ENCODE peak calls at places on chromosome 1, in eight cellular contexts. S is fibroblast of lung, V is mesendoderm, A is astrocyte, B is SK-N-SH, I is mesenchymal stem cell, C is DND-41, Y is MM.1S. E is an unnamed sample.

GRCh38 chr1:210123924-210124589 is 108.5 kb upstream of the SERTAD4 start:
- DNase-seq in S (peak; percentile 23), Y (no peak), V (no peak), A (peak; percentile 74), I (peak; percentile 34), C (no peak), B (no peak), E (peak; percentile 85)

GRCh38 chr1:14786104-14786675 is 187.7 kb downstream of the KAZN start:
- DNase-seq in I (no peak), Y (no peak), A (no peak), C (no peak), B (no peak), V (no peak), S (no peak), E (no peak)

GRCh38 chr1:165303415-165303814 is 53.1 kb downstream of the LMX1A start:
- DNase-seq in I (no peak), B (no peak), V (peak; percentile 31), S (no peak), C (no peak), Y (no peak), A (no peak), E (no peak)

GRCh38 chr1:12127206-12127810 is 39.5 kb upstream of the TNFRSF1B start:
- DNase-seq in V (no peak), B (no peak), S (no peak), A (no peak), Y (no peak), I (no peak), C (no peak), E (no peak)

GRCh38 chr1:210233495-210234253 is 1.1 kb downstream of the SERTAD4 start:
- DNase-seq in A (peak; percentile 74), S (peak; percentile 35), B (peak; percentile 80), I (peak; percentile 73), V (peak; percentile 75), Y (peak; percentile 79), C (no peak), E (peak; percentile 76)

GRCh38 chr1:46211051-46211450 is 7.9 kb downstream of the LURAP1 start:
- DNase-seq in A (no peak), I (peak; percentile 18), B (no peak), V (peak; percentile 56), S (no peak), Y (no peak), C (no peak), E (no peak)

GRCh38 chr1:106232128-106232527 is 824.3 kb upstream of the PRMT6 start:
- DNase-seq in I (no peak), Y (no peak), C (no peak), A (no peak), V (no peak), S (no peak), B (no peak), E (no peak)

GRCh38 chr1:2177541-2177940 is 17.0 kb downstream of the FAAP20 start:
- DNase-seq in A (no peak), I (no peak), S (no peak), B (no peak), C (no peak), Y (no peak), V (no peak), E (no peak)

GRCh38 chr1:208536176-208536575 is 292.0 kb upstream of the PLXNA2 start:
- DNase-seq in C (no peak), S (no peak), V (peak; percentile 91), I (peak; percentile 24), B (no peak), Y (no peak), A (peak; percentile 1), E (no peak)

GRCh38 chr1:226185153-226186036 is 1.1 kb downstream of the ACBD3 start:
- DNase-seq in A (peak; percentile 30), B (no peak), Y (no peak), I (peak; percentile 54), C (no peak), V (no peak), S (peak; percentile 22), E (peak; percentile 75)

GRCh38 chr1:230866171-230866811 is 2.0 kb downstream of the C1orf198 start:
- DNase-seq in B (no peak), Y (no peak), I (peak; percentile 47), S (no peak), A (peak; percentile 67), V (no peak), C (no peak), E (peak; percentile 78)
- H3K9ac ChIP-seq in B (peak overlapping the region; percentile 81), Y (no peak overlapping the region), I (peak overlapping the region; percentile 92), S (peak overlapping the region; percentile 87), A (peak overlapping the region; percentile 93), V (no peak overlapping the region), C (no peak overlapping the region), E (peak overlapping the region; percentile 78)

GRCh38 chr1:17746920-17747319 is 8.2 kb upstream of the ACTL8 start:
- DNase-seq in A (no peak), V (no peak), I (no peak), Y (no peak), C (no peak), S (no peak), B (no peak), E (no peak)

GRCh38 chr1:17757426-17757825 is 2.3 kb downstream of the ACTL8 start:
- DNase-seq in A (no peak), B (no peak), V (no peak), Y (no peak), S (no peak), C (no peak), I (no peak), E (no peak)

GRCh38 chr1:17755120-17755519 is at the start of gene ACTL8:
- DNase-seq in Y (no peak), B (no peak), I (no peak), C (peak; percentile 20), A (no peak), S (no peak), V (no peak), E (no peak)

GRCh38 chr1:17752356-17752755 is 2.8 kb upstream of the ACTL8 start:
- DNase-seq in V (no peak), B (no peak), A (no peak), Y (no peak), S (no peak), C (no peak), I (no peak), E (no peak)
- H3K9ac ChIP-seq in V (no peak overlapping the region), B (no peak overlapping the region), A (no peak overlapping the region), Y (no peak overlapping the region), S (no peak overlapping the region), C (no peak overlapping the region), I (no peak overlapping the region), E (no peak overlapping the region)

GRCh38 chr1:154951901-154952657 is 3.8 kb downstream of the PBXIP1 start:
- DNase-seq in A (no peak), Y (peak; percentile 93), I (no peak), S (no peak), C (no peak), V (no peak), B (peak; percentile 49), E (no peak)

GRCh38 chr1:154955039-154955717 is 721 bp downstream of the PBXIP1 start:
- DNase-seq in S (peak; percentile 68), I (peak; percentile 93), C (peak; percentile 89), A (peak; percentile 76), Y (peak; percentile 100), B (peak; percentile 81), V (peak; percentile 95), E (peak; percentile 83)

GRCh38 chr1:154952664-154953063 is 3.2 kb downstream of the PBXIP1 start:
- DNase-seq in V (no peak), Y (peak; percentile 44), A (no peak), I (no peak), S (no peak), C (no peak), B (no peak), E (no peak)

GRCh38 chr1:154954541-154954940 is 1.4 kb downstream of the PBXIP1 start:
- DNase-seq in S (no peak), Y (no peak), I (no peak), C (no peak), V (no peak), B (no peak), A (no peak), E (no peak)

DNA sequence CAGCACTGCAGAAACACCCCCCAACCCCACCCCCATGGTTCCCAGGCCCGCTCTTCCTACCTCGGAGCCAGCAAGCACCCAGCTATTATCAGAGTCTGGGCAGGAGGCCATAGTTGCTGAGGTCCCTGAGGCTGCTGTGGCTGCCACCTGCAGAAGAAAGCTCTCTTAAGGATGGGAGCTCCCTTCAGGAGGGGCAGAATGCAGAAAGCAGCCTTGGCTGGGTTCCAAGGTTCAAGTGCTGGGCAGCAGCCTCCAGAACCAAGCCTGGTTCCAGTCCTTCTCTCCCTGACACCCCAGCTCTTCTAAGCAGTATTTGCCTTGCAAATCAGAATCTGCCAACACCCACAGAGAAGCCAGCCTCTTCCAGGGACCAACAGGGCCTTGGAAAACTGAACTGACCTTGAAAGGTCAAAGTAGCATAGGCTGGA is 2.3 kb downstream of the PBXIP1 start:
- DNase-seq in B (no peak), A (no peak), I (no peak), V (no peak), C (no peak), S (no peak), Y (peak; percentile 67), E (no peak)
- H3K9ac ChIP-seq in B (no peak overlapping the region), A (no peak overlapping the region), I (no peak overlapping the region), V (no peak overlapping the region), C (no peak overlapping the region), S (no peak overlapping the region), Y (peak overlapping the region; percentile 92), E (no peak overlapping the region)

GRCh38 chr1:183038913-183039312 is 15.7 kb downstream of the LAMC1 start:
- DNase-seq in S (no peak), V (no peak), I (no peak), C (no peak), B (no peak), Y (no peak), A (no peak), E (no peak)

GRCh38 chr1:183039330-183039729 is 16.1 kb downstream of the LAMC1 start:
- DNase-seq in A (no peak), V (no peak), C (no peak), I (no peak), B (peak; percentile 42), S (no peak), Y (no peak), E (no peak)

GRCh38 chr1:183039985-183040447 is 16.8 kb downstream of the LAMC1 start:
- DNase-seq in I (peak; percentile 85), V (no peak), B (no peak), C (no peak), A (peak; percentile 95), S (peak; percentile 81), Y (no peak), E (peak; percentile 86)

GRCh38 chr1:183038333-183038876 is 15.2 kb downstream of the LAMC1 start:
- DNase-seq in Y (no peak), S (no peak), C (no peak), A (no peak), B (no peak), V (no peak), I (no peak), E (no peak)

GRCh38 chr1:183040600-183040999 is 17.4 kb downstream of the LAMC1 start:
- DNase-seq in I (peak; percentile 75), V (no peak), C (no peak), A (no peak), B (peak; percentile 29), S (no peak), Y (no peak), E (peak; percentile 49)
- H3K9ac ChIP-seq in I (peak overlapping the region; percentile 68), V (no peak overlapping the region), C (no peak overlapping the region), A (peak overlapping the region; percentile 77), B (peak overlapping the region; percentile 47), S (no peak overlapping the region), Y (no peak overlapping the region), E (peak overlapping the region; percentile 65)

E was measured in GM23248.